ENCODE peak calls at places on chromosome 1, in five cellular contexts. Q, M, D, Y and I are unnamed samples.

GRCh38 chr1:26856604-26857469 is 6.1 kb upstream of the SFN start:
- DNase-seq in Q (no peak), M (no peak), D (peak), Y (no peak), I (no peak)

GRCh38 chr1:67020304-67020703 is 33.6 kb downstream of the SLC35D1 start:
- DNase-seq in Y (no peak), M (no peak), D (no peak), Q (no peak), I (no peak)

GRCh38 chr1:26340047-26340481 is 13.9 kb downstream of the CRYBG2 start:
- DNase-seq in M (no peak), D (peak), Q (no peak), Y (no peak), I (no peak)

GRCh38 chr1:2335721-2336475 is 55.5 kb downstream of the MORN1 start:
- DNase-seq in D (peak), M (no peak), Q (no peak), Y (no peak), I (no peak)

GRCh38 chr1:35031103-35031452 is 667 bp downstream of the ZMYM6 start:
- DNase-seq in D (peak), M (no peak), Y (no peak), Q (peak), I (no peak)

GRCh38 chr1:165696625-165697100 is 1.7 kb downstream of the ALDH9A1 start:
- DNase-seq in Y (no peak), D (peak), M (no peak), Q (no peak), I (no peak)

GRCh38 chr1:55179177-55179835 is 35.9 kb downstream of the USP24 start:
- DNase-seq in Y (no peak), D (no peak), M (no peak), Q (no peak), I (no peak)

GRCh38 chr1:172351761-172352161 is 68.7 kb upstream of the C1orf105 start:
- DNase-seq in M (no peak), Y (no peak), Q (peak), D (no peak), I (no peak)

GRCh38 chr1:206506803-206507394 is 432 bp upstream of the RASSF5 start:
- DNase-seq in D (no peak), Y (peak), M (no peak), Q (no peak), I (no peak)

GRCh38 chr1:207871117-207871649 is 39.7 kb downstream of the CD34 start:
- DNase-seq in Y (no peak), D (peak), Q (no peak), M (no peak), I (no peak)

GRCh38 chr1:232627645-232628334 is 2.1 kb downstream of the SIPA1L2 start:
- DNase-seq in M (no peak), D (peak), Y (no peak), Q (peak), I (no peak)

GRCh38 chr1:153922076-153922837 is 515 bp downstream of the GATAD2B start:
- DNase-seq in Y (peak), D (peak), M (no peak), Q (no peak), I (no peak)

GRCh38 chr1:224565186-224565585 is 50.9 kb upstream of the CNIH3 start:
- DNase-seq in M (no peak), D (peak), Q (peak), Y (no peak), I (peak)

GRCh38 chr1:9397984-9398526 is 105.4 kb downstream of the SPSB1 start:
- DNase-seq in Y (no peak), Q (peak), M (no peak), D (no peak), I (no peak)

GRCh38 chr1:185567006-185567405 is 167.2 kb upstream of the HMCN1 start:
- DNase-seq in Q (peak), M (no peak), Y (no peak), D (peak), I (no peak)

GRCh38 chr1:153585009-153585408 is 19.4 kb upstream of the S100A2 start:
- DNase-seq in D (no peak), M (no peak), Y (no peak), Q (no peak), I (no peak)

GRCh38 chr1:15383810-15384209 is 25.9 kb upstream of the EFHD2 start:
- DNase-seq in M (no peak), D (no peak), Q (no peak), Y (no peak), I (no peak)

GRCh38 chr1:188904201-188904600 is 1573.5 kb downstream of the BRINP3 start:
- DNase-seq in Q (peak), M (no peak), Y (no peak), D (peak), I (no peak)

DNA sequence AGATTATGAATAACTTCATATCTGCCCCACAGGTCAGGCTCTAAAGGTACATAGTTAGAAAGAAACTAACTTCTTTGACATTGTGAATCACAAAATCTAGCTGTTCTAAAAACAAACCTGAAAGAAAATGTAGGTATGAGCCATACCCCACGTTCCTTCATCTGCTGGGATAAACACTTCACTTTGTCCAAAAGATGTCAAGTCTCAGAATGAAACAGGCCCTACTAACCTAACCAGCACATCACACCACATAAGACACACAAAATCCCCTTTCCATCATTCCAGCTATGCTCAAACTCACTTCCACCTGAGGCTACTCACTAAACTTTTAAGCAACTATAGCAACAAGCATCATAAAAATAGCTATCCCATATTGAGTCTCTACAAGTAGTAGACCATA is 65.2 kb upstream of the GJA5 start:
- DNase-seq in Q (no peak), D (no peak), M (no peak), Y (no peak), I (no peak)
- TF ChIP-seq CTCF in Q (no peak), D (no peak), M (no peak), Y (no peak), I (no peak)

GRCh38 chr1:247077234-247077633 is 1.4 kb downstream of the ZNF670 start:
- DNase-seq in Q (no peak), Y (no peak), M (no peak), D (no peak), I (no peak)
- TF ChIP-seq CTCF in Q (no peak), Y (no peak), M (no peak), D (no peak), I (no peak)

GRCh38 chr1:201791051-201791774 is 37.7 kb upstream of the IPO9 start:
- DNase-seq in Q (no peak), Y (no peak), M (no peak), D (no peak), I (no peak)

GRCh38 chr1:201791775-201792166 is 37.2 kb upstream of the IPO9 start:
- DNase-seq in D (peak), Y (no peak), M (peak), Q (no peak), I (no peak)

GRCh38 chr1:201792534-201793305 is 36.2 kb upstream of the IPO9 start:
- DNase-seq in Y (peak), Q (peak), D (peak), M (peak), I (peak)

GRCh38 chr1:201795066-201795465 is 33.9 kb upstream of the IPO9 start:
- DNase-seq in Y (no peak), M (no peak), Q (peak), D (no peak), I (no peak)

DNA sequence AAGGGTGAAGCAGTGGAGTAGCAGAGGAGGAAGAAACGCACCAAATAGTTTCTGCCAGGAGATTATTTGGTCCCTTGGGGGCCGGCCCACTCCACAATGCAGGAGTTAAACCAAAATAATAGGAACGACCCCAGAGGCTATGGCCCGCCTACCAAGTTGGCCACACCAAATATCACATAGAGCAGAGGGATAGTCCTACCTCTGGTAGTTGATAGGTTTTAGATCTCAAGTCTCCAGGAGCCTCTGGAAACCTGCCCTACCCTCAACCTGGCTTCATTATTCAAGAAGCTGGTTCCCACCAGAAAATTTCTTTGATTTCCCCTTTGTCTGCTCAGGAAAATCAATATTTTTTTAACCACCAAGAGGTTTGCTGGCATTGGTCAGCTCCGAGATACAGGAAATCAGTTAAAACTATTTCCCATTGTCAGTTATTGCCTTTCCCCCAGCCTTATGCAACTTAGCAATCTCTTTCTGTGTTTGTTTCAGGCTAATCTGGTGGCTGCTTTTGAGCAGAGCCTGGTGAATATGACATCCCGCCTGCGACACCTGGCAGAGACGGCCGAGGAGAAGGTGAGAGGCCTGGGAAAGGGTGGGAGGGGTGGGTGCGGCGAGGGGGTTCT is 35.5 kb upstream of the IPO9 start:
- DNase-seq in Y (no peak), D (no peak), M (no peak), Q (no peak), I (no peak)
- TF ChIP-seq CTCF in Y (no peak), D (no peak), M (no peak), Q (no peak), I (no peak)

GRCh38 chr1:209805341-209805781 is 581 bp downstream of the IRF6 start:
- DNase-seq in D (no peak), Y (peak), M (no peak), Q (no peak), I (no peak)
- TF ChIP-seq CTCF in D (peak), Y (no peak), M (no peak), Q (no peak), I (no peak)

GRCh38 chr1:53653631-53654030 is 85.3 kb downstream of the GLIS1 start:
- DNase-seq in Y (no peak), Q (no peak), D (no peak), M (no peak), I (no peak)
- TF ChIP-seq CTCF in Y (no peak), Q (no peak), D (no peak), M (no peak), I (no peak)

DNA sequence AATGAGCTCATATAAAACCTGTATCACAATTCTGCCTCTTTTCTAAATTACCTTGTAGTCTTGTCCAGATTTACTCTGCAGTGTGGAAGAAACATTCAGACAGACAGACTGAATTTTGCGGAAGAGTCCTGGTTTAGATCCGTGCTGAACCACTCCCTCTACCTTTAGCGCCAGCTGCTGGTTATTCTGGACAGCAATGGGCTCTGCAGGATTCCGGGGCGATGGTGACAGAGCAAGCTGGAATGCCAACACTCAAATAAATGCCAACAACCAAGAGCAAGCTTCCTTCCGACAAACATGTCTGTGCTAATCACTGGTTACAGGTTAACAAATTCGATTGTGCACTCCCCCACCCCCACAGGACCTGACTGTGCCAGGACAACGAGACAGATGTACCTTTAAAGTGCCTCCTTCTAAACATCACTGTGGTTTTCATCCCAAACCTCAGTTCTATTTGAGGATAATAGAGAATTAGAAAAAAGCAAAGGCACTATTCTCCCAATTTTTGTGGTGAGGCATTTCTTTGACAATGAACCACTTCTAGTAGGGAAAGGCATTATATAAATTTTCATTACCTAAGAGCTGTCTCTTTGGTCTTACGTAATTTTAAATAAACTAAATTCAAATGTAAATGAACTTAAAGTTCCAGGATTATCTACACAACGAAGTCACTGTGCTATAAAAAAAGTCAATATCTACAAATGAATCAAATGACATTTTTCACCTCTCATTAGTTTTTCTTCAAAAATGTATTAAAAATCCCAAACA is 90.4 kb downstream of the INTS7 start:
- DNase-seq in M (no peak), D (peak), Q (peak), Y (peak), I (no peak)
- TF ChIP-seq CTCF in M (no peak), D (peak), Q (peak), Y (peak), I (no peak)

GRCh38 chr1:174466607-174467006 is 18.8 kb downstream of the GPR52 start:
- DNase-seq in M (no peak), D (no peak), Y (no peak), Q (no peak), I (no peak)
- TF ChIP-seq CTCF in M (no peak), D (no peak), Y (no peak), Q (no peak), I (no peak)

GRCh38 chr1:203084588-203085527 is 954 bp downstream of the MYOG start:
- DNase-seq in Q (peak), M (no peak), Y (peak), D (no peak), I (peak)
- TF ChIP-seq CTCF in Q (peak), M (no peak), Y (no peak), D (peak), I (no peak)